ENCODE peak calls at places on chromosomes 4 and X, in seven cellular contexts. A, J, F, T, U, V and M are unnamed samples.

GRCh38 chr4:184457530-184458249 is 16.7 kb downstream of the IRF2 start:
- DNase-seq in A (peak), J (no peak), F (no peak), T (peak), U (peak), V (no peak), M (no peak)

GRCh38 chr4:16677545-16677944 is 220.9 kb downstream of the LDB2 start:
- DNase-seq in A (no peak), J (no peak), F (no peak), T (no peak), U (no peak), V (no peak), M (no peak)

GRCh38 chr4:8920289-8920965 is 48.8 kb upstream of the HMX1 start:
- DNase-seq in A (no peak), J (no peak), F (no peak), T (no peak), U (no peak), V (no peak), M (no peak)

GRCh38 chr4:140372607-140373327 is 679 bp upstream of the SCOC start:
- DNase-seq in A (peak), J (no peak), F (no peak), T (peak), U (peak), V (peak), M (peak)

GRCh38 chr4:163353054-163353453 is 9.4 kb downstream of the NPY5R start:
- DNase-seq in A (no peak), J (no peak), F (no peak), T (no peak), U (no peak), V (no peak), M (no peak)

GRCh38 chr4:133719098-133719497 is 482.5 kb downstream of the PABPC4L start:
- DNase-seq in A (no peak), J (no peak), F (no peak), T (no peak), U (no peak), V (no peak), M (no peak)

GRCh38 chr4:30952526-30953219 is 232.5 kb downstream of the PCDH7 start:
- DNase-seq in A (no peak), J (no peak), F (no peak), T (no peak), U (no peak), V (peak), M (no peak)

GRCh38 chrX:39518451-39519212 is 579.1 kb downstream of the BCOR start:
- DNase-seq in A (peak), J (no peak), F (no peak), T (peak), U (no peak), V (no peak), M (no peak)

GRCh38 chr4:6196324-6196723 is 4.0 kb downstream of the JAKMIP1 start:
- DNase-seq in A (no peak), J (no peak), F (no peak), T (no peak), U (no peak), V (no peak), M (no peak)

GRCh38 chrX:81900522-81900921 is 698.6 kb downstream of the SH3BGRL start:
- DNase-seq in A (no peak), J (no peak), F (no peak), T (no peak), U (no peak), V (no peak), M (no peak)

GRCh38 chr4:6013564-6013963 is 4.7 kb downstream of the C4orf50 start:
- DNase-seq in A (no peak), J (no peak), F (no peak), T (no peak), U (no peak), V (no peak), M (no peak)

GRCh38 chrX:31212856-31213748 is 141.3 kb upstream of the FTHL17 start:
- DNase-seq in A (peak), J (no peak), F (no peak), T (peak), U (no peak), V (no peak), M (no peak)

GRCh38 chr4:123345924-123346300 is 50.7 kb upstream of the SPRY1 start:
- DNase-seq in A (no peak), J (no peak), F (no peak), T (no peak), U (no peak), V (no peak), M (no peak)

GRCh38 chrX:119853449-119853848 is 686 bp upstream of the UPF3B start:
- DNase-seq in A (peak), J (no peak), F (no peak), T (peak), U (no peak), V (peak), M (no peak)

GRCh38 chrX:45842916-45843315 is 642.2 kb upstream of the DIPK2B start:
- DNase-seq in A (no peak), J (no peak), F (no peak), T (no peak), U (no peak), V (no peak), M (no peak)

GRCh38 chr4:89765966-89766365 is 71.0 kb downstream of the SNCA start:
- DNase-seq in A (peak), J (no peak), F (no peak), T (peak), U (no peak), V (peak), M (no peak)

GRCh38 chr4:26238782-26239647 is 81.8 kb upstream of the RBPJ start:
- DNase-seq in A (peak), J (peak), F (peak), T (peak), U (peak), V (no peak), M (no peak)

GRCh38 chr4:189143255-189143654 is 797.4 kb upstream of the FRG1 start:
- DNase-seq in A (no peak), J (no peak), F (no peak), T (no peak), U (peak), V (no peak), M (no peak)

GRCh38 chr4:84058201-84058600 is 440.9 kb downstream of the NKX6-1 start:
- DNase-seq in A (no peak), J (no peak), F (no peak), T (no peak), U (no peak), V (no peak), M (no peak)

GRCh38 chr4:110344165-110344564 is 131.8 kb upstream of the ENPEP start:
- DNase-seq in A (no peak), J (peak), F (no peak), T (no peak), U (peak), V (peak), M (no peak)

GRCh38 chr4:172786039-172786792 is 382.4 kb upstream of the GALNT7 start:
- DNase-seq in A (no peak), J (no peak), F (no peak), T (no peak), U (no peak), V (no peak), M (no peak)